ENCODE peak calls at places on chromosomes 5 and 9, in six cellular contexts. E is astrocyte of the spinal cord, S is fibroblast of mammary gland, V is Caco-2, W is A673, O is heart right ventricle. I is an unnamed sample.
A peak's percentile ranks its signal among the peaks of the same experiment; 100 is the strongest.

GRCh38 chr5:179112469-179113142 is 52.4 kb downstream of the ZNF354C start:
- DNase-seq in W (no peak), S (no peak), E (no peak), V (peak; percentile 12), O (no peak), I (no peak)

GRCh38 chr9:109586993-109587392 is 88.9 kb upstream of the PTPN3 start:
- DNase-seq in E (no peak), O (no peak), W (no peak), V (no peak), S (no peak), I (no peak)

GRCh38 chr5:138439537-138440225 is 824 bp downstream of the REEP2 start:
- DNase-seq in V (no peak), W (peak; percentile 15), S (no peak), O (no peak), E (peak; percentile 6), I (peak; percentile 54)

GRCh38 chr5:91187032-91187431 is 196.1 kb downstream of the ARRDC3 start:
- DNase-seq in E (no peak), V (no peak), S (no peak), W (no peak), O (no peak), I (no peak)

GRCh38 chr5:51242453-51242852 is 140.8 kb upstream of the ISL1 start:
- DNase-seq in O (no peak), V (no peak), W (peak; percentile 65), S (no peak), E (no peak), I (no peak)

GRCh38 chr9:123196124-123196523 is 72.3 kb downstream of the STRBP start:
- DNase-seq in S (no peak), V (no peak), E (no peak), W (no peak), O (no peak), I (no peak)

GRCh38 chr5:76473676-76474075 is 70.6 kb downstream of the IQGAP2 start:
- DNase-seq in V (no peak), S (no peak), W (peak; percentile 95), E (no peak), O (no peak), I (no peak)

GRCh38 chr5:1877434-1878049 is 5.2 kb downstream of the IRX4 start:
- DNase-seq in W (no peak), S (no peak), V (no peak), E (no peak), O (no peak), I (no peak)

GRCh38 chr5:136296846-136297245 is 68.5 kb downstream of the TRPC7 start:
- DNase-seq in W (no peak), S (no peak), O (no peak), V (no peak), E (no peak), I (no peak)

GRCh38 chr5:74954919-74955318 is 88.7 kb upstream of the FAM169A start:
- DNase-seq in O (no peak), V (peak; percentile 45), E (peak; percentile 41), S (peak; percentile 33), W (no peak), I (no peak)

GRCh38 chr5:144549580-144549979 is 378.9 kb downstream of the KCTD16 start:
- DNase-seq in S (peak; percentile 26), V (no peak), O (no peak), E (peak; percentile 73), W (peak; percentile 4), I (no peak)

GRCh38 chr5:156042726-156043125 is 284.2 kb upstream of the SGCD start:
- DNase-seq in E (no peak), V (no peak), S (no peak), W (no peak), O (no peak), I (no peak)

GRCh38 chr5:142475102-142475501 is 150.3 kb upstream of the SPRY4 start:
- DNase-seq in W (no peak), V (no peak), S (no peak), O (no peak), E (no peak), I (no peak)

GRCh38 chr9:35619800-35620158 is 1.6 kb upstream of the CD72 start:
- DNase-seq in S (no peak), V (no peak), O (no peak), W (no peak), E (no peak), I (no peak)

GRCh38 chr5:62690421-62690820 is 111.8 kb downstream of the LRRC70 start:
- DNase-seq in S (no peak), W (no peak), O (no peak), E (no peak), V (no peak), I (no peak)

GRCh38 chr5:14870347-14871083 is 1.1 kb downstream of the ANKH start:
- DNase-seq in O (peak; percentile 28), E (no peak), W (no peak), S (no peak), V (no peak), I (no peak)

GRCh38 chr5:135822959-135823358 is 11.5 kb upstream of the SLC25A48 start:
- DNase-seq in E (no peak), O (no peak), V (no peak), S (no peak), W (no peak), I (no peak)

GRCh38 chr9:20732118-20732517 is 48.1 kb downstream of the FOCAD start:
- DNase-seq in O (no peak), V (no peak), W (peak; percentile 69), S (peak; percentile 20), E (peak; percentile 80), I (no peak)

GRCh38 chr5:58459860-58460726 is at the start of gene PLK2:
- DNase-seq in W (peak; percentile 82), S (peak; percentile 83), O (peak; percentile 95), E (peak; percentile 96), V (peak; percentile 91), I (peak; percentile 93)

GRCh38 chr5:40682431-40683017 is 2.8 kb downstream of the PTGER4 start:
- DNase-seq in E (peak; percentile 36), W (no peak), S (peak; percentile 67), O (no peak), V (no peak), I (no peak)

GRCh38 chr5:40680741-40681350 is 1.1 kb downstream of the PTGER4 start:
- DNase-seq in E (peak; percentile 54), O (no peak), W (peak; percentile 38), V (no peak), S (no peak), I (no peak)

GRCh38 chr5:40681351-40682311 is 1.9 kb downstream of the PTGER4 start:
- DNase-seq in E (peak; percentile 42), V (no peak), S (peak; percentile 32), O (no peak), W (no peak), I (no peak)

GRCh38 chr5:40685191-40685590 is 5.5 kb downstream of the PTGER4 start:
- DNase-seq in E (no peak), W (no peak), V (no peak), S (no peak), O (no peak), I (no peak)

GRCh38 chr5:40683351-40683750 is 3.6 kb downstream of the PTGER4 start:
- DNase-seq in V (no peak), W (no peak), E (no peak), O (no peak), S (no peak), I (no peak)
- H3K4me3 ChIP-seq in V (no peak overlapping the region), W (no peak overlapping the region), E (peak overlapping the region; percentile 81), O (peak overlapping the region; percentile 77), S (peak overlapping the region; percentile 73), I (no peak overlapping the region)

GRCh38 chr5:112694853-112695709 is 42.6 kb upstream of the APC start:
- DNase-seq in W (peak; percentile 61), O (no peak), E (no peak), V (no peak), S (peak; percentile 72), I (no peak)
- H3K4me3 ChIP-seq in W (no peak overlapping the region), O (no peak overlapping the region), E (no peak overlapping the region), V (no peak overlapping the region), S (no peak overlapping the region), I (no peak overlapping the region)

DNA sequence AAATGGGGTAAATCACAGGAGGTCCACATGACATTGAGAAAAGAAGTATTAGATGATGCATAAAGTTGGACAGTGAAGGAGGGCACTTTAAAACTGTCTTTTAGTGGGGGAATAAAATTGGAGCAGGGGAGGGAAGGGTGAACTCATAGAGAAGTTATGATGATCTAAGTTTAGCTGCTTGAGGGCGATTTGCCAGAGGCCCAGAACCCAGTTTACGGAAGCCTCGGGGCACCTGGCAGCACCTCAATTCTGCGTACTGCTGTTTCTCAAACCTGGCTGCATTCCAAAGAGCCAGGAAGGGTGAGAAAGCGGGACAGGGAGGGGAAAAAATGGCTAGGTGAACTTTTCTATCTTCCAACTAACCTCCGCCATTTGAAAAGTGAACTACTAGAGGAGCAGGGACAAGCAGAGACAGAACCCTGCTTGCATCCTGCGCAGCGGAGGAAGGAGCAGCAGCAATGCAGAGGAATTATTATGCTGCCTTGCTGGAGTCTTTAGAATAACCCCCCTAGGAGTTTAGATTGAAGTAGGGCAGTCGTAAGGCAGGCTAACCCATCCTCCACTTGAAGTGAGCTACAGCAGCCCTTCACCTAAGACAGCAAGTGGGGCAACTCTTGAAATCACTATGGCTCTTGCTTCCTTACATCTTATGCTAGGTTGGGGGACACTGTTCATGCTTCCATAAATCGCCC is 316.8 kb downstream of the BRINP1 start:
- DNase-seq in E (no peak), O (peak; percentile 74), W (no peak), V (no peak), S (no peak), I (no peak)
- H3K4me3 ChIP-seq in E (no peak overlapping the region), O (peak overlapping the region; percentile 33), W (no peak overlapping the region), V (no peak overlapping the region), S (no peak overlapping the region), I (no peak overlapping the region)

GRCh38 chr5:152379331-152379730 is 25.7 kb downstream of the NMUR2 start:
- DNase-seq in S (no peak), O (no peak), E (no peak), V (no peak), W (no peak), I (no peak)

GRCh38 chr5:152374711-152375275 is 30.3 kb downstream of the NMUR2 start:
- DNase-seq in O (no peak), E (no peak), S (no peak), W (no peak), V (no peak), I (no peak)

GRCh38 chr5:152380415-152381123 is 24.5 kb downstream of the NMUR2 start:
- DNase-seq in W (no peak), O (no peak), E (no peak), S (no peak), V (no peak), I (no peak)

GRCh38 chr5:152378730-152379129 is 26.3 kb downstream of the NMUR2 start:
- DNase-seq in V (no peak), E (no peak), S (peak; percentile 5), O (no peak), W (no peak), I (no peak)

DNA sequence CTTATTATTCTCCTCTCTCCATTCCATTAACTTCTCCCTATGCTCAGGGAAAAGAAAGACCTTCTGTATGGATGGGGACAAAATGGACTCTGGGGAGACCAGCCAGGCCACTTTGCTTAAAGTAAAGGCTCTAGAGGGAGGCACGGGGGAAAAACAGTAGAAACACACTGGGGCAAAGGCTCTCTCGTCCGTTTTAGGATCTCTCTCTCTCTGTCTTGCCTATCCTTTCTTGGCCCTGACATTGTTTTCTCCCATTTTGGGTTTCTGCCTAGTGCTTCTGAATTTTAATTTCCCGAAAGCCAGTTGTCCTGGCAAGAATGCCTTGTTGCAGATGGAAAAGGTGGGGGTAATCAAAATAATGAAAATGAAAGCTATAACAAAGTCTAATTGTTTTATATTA is 28.2 kb downstream of the NMUR2 start:
- DNase-seq in W (no peak), S (no peak), V (no peak), E (no peak), O (no peak), I (no peak)
- H3K4me3 ChIP-seq in W (no peak overlapping the region), S (no peak overlapping the region), V (no peak overlapping the region), E (no peak overlapping the region), O (no peak overlapping the region), I (no peak overlapping the region)

GRCh38 chr9:137168907-137169763 is 716 bp downstream of the LRRC26 start:
- DNase-seq in O (no peak), W (peak; percentile 69), V (peak; percentile 76), S (peak; percentile 30), E (peak; percentile 17), I (peak; percentile 80)
- H3K4me3 ChIP-seq in O (peak overlapping the region; percentile 46), W (peak overlapping the region; percentile 32), V (peak overlapping the region; percentile 74), S (no peak overlapping the region), E (no peak overlapping the region), I (peak overlapping the region; percentile 44)

I was measured in BE2C.